ENCODE peak calls at places on chromosomes 16 and 17, in six cellular contexts. F, X, O, K, U and G are unnamed samples.

GRCh38 chr17:6098466-6099180 is 28.4 kb downstream of the WSCD1 start:
- DNase-seq in F (no peak), X (peak), O (no peak), K (no peak), U (no peak), G (no peak)

GRCh38 chr17:11618861-11619566 is 20.7 kb downstream of the DNAH9 start:
- DNase-seq in F (no peak), X (no peak), O (no peak), K (no peak), U (no peak), G (no peak)

GRCh38 chr16:74949309-74949708 is 35.6 kb downstream of the WDR59 start:
- DNase-seq in F (no peak), X (no peak), O (no peak), K (no peak), U (no peak), G (no peak)

GRCh38 chr16:4288148-4288921 is 15.5 kb upstream of the TFAP4 start:
- DNase-seq in F (peak), X (peak), O (peak), K (no peak), U (no peak), G (peak)

GRCh38 chr17:66702106-66702936 is 132.6 kb upstream of the CACNG5 start:
- DNase-seq in F (no peak), X (no peak), O (no peak), K (no peak), U (peak), G (no peak)

GRCh38 chr17:48601528-48602430 is 3.0 kb downstream of the HOXB6 start:
- DNase-seq in F (peak), X (no peak), O (no peak), K (no peak), U (no peak), G (no peak)

GRCh38 chr17:69175812-69176517 is 34.3 kb upstream of the ABCA6 start:
- DNase-seq in F (peak), X (no peak), O (no peak), K (peak), U (no peak), G (peak)

GRCh38 chr16:75224683-75225082 is 5.9 kb downstream of the CTRB1 start:
- DNase-seq in F (no peak), X (peak), O (no peak), K (no peak), U (no peak), G (no peak)

GRCh38 chr17:47987240-47987835 is 16.4 kb downstream of the CDK5RAP3 start:
- DNase-seq in F (no peak), X (peak), O (no peak), K (no peak), U (no peak), G (no peak)

GRCh38 chr17:48497103-48497502 is 33.7 kb downstream of the HOXB1 start:
- DNase-seq in F (no peak), X (no peak), O (no peak), K (no peak), U (no peak), G (no peak)

GRCh38 chr16:68257906-68258800 is 6.2 kb upstream of the SLC7A6 start:
- DNase-seq in F (no peak), X (no peak), O (no peak), K (no peak), U (no peak), G (peak)

GRCh38 chr17:30031214-30031869 is 85.3 kb upstream of the NSRP1 start:
- DNase-seq in F (no peak), X (no peak), O (no peak), K (no peak), U (no peak), G (no peak)

GRCh38 chr16:1877804-1878203 is 5.8 kb upstream of the MEIOB start:
- DNase-seq in F (no peak), X (no peak), O (no peak), K (no peak), U (no peak), G (no peak)

GRCh38 chr16:57899771-57900661 is 70.9 kb downstream of the CNGB1 start:
- DNase-seq in F (peak), X (peak), O (peak), K (peak), U (peak), G (peak)

GRCh38 chr17:163514-164103 is 17.8 kb downstream of the DOC2B start:
- DNase-seq in F (no peak), X (peak), O (peak), K (no peak), U (no peak), G (no peak)

GRCh38 chr16:4981473-4981872 is 23.3 kb downstream of the SEC14L5 start:
- DNase-seq in F (no peak), X (no peak), O (no peak), K (no peak), U (no peak), G (no peak)

GRCh38 chr17:71899317-71899716 is 221.5 kb upstream of the SOX9 start:
- DNase-seq in F (no peak), X (no peak), O (no peak), K (no peak), U (no peak), G (no peak)

GRCh38 chr16:83574388-83574787 is 233.4 kb upstream of the HSBP1 start:
- DNase-seq in F (no peak), X (peak), O (no peak), K (peak), U (no peak), G (no peak)

GRCh38 chr16:35342012-35342411 is 1882.6 kb downstream of the TP53TG3F start:
- DNase-seq in F (no peak), X (no peak), O (no peak), K (no peak), U (no peak), G (no peak)

GRCh38 chr17:66717680-66718079 is 117.2 kb upstream of the CACNG5 start:
- DNase-seq in F (no peak), X (no peak), O (no peak), K (no peak), U (no peak), G (no peak)

GRCh38 chr17:17025621-17026020 is 16.6 kb upstream of the MPRIP start:
- DNase-seq in F (no peak), X (no peak), O (no peak), K (no peak), U (no peak), G (no peak)

DNA sequence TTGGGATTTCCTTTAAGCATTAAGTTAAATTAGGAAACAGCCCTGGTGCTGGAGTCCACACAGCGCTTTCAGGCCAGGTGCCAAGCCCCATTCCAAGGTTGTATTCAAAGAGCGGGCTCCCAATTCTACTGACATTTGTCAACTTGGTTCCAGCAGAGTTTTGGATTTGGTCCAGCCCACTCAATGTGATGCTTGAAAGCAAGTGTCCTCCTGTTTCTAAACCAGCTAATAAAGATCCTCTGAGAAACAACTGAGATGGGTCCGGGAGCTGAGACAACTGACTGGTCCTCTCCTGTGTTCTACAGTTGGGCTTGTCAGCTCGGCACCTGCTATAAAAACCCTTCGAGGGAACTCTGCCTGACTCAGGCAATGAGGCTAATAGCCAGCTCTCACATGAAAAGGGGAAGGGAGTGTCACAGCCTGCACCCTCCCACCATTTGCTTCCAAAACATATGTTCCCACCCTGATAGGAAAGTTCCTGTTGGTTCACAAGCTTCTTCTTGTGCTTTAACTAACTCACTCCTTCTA is 11.4 kb downstream of the ERN1 start:
- DNase-seq in F (no peak), X (no peak), O (peak), K (no peak), U (no peak), G (peak)
- TF ChIP-seq REST in F (no peak), X (no peak), O (no peak), K (no peak), U (no peak), G (no peak)

GRCh38 chr17:82487898-82488297 is 29.4 kb downstream of the NARF start:
- DNase-seq in F (no peak), X (no peak), O (no peak), K (no peak), U (no peak), G (no peak)
- TF ChIP-seq REST in F (no peak), X (no peak), O (no peak), K (no peak), U (no peak), G (no peak)

GRCh38 chr16:69181-69580 is 3.2 kb downstream of the RHBDF1 start:
- DNase-seq in F (no peak), X (no peak), O (no peak), K (no peak), U (no peak), G (no peak)

GRCh38 chr16:67884-68789 is 4.3 kb downstream of the RHBDF1 start:
- DNase-seq in F (no peak), X (no peak), O (no peak), K (no peak), U (no peak), G (no peak)

GRCh38 chr16:66309-67182 is 5.9 kb downstream of the RHBDF1 start:
- DNase-seq in F (no peak), X (no peak), O (no peak), K (no peak), U (no peak), G (no peak)

GRCh38 chr16:65745-66144 is 6.7 kb downstream of the RHBDF1 start:
- DNase-seq in F (peak), X (peak), O (peak), K (peak), U (peak), G (peak)

DNA sequence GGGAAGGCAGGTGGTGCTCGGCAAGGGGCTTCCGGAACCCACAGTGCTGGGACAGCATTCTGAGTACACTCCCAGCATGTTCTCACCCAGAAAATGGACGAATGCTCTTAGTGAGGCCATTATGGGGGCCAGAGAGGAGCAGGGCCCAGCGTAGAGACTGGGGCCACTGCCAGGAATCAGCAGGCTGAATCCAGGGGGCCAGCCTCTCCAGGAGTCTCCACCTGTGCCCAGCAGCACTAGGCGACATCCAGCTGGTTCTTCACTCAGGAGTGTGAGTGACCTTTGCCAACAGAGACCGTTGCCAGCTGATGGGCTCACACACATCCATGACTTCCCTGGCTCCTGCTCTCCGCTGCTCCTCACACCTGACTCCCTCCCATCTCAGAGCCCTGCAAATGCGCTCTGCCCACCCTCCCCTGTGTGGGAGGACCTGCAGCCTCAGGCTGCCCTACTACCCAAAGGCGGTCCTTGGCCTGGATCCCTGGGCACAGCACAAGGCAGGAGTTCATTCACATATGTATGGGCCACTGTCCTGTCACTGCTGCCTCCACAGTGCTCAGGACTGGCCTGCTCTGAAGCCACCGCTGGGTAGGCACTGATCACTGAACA is 5.1 kb downstream of the RHBDF1 start:
- DNase-seq in F (no peak), X (no peak), O (no peak), K (no peak), U (no peak), G (no peak)
- TF ChIP-seq REST in F (no peak), X (no peak), O (no peak), K (no peak), U (no peak), G (no peak)

GRCh38 chr17:1997587-1998425 is 27.3 kb downstream of the RTN4RL1 start:
- DNase-seq in F (peak), X (peak), O (no peak), K (no peak), U (no peak), G (no peak)

GRCh38 chr17:1996243-1997145 is 28.6 kb downstream of the RTN4RL1 start:
- DNase-seq in F (no peak), X (no peak), O (no peak), K (no peak), U (no peak), G (no peak)

GRCh38 chr17:1994707-1995106 is 30.4 kb downstream of the RTN4RL1 start:
- DNase-seq in F (no peak), X (no peak), O (no peak), K (no peak), U (no peak), G (no peak)

GRCh38 chr17:1997146-1997586 is 28.0 kb downstream of the RTN4RL1 start:
- DNase-seq in F (peak), X (no peak), O (no peak), K (no peak), U (no peak), G (no peak)

GRCh38 chr17:1995321-1996242 is 29.6 kb downstream of the RTN4RL1 start:
- DNase-seq in F (no peak), X (no peak), O (no peak), K (no peak), U (no peak), G (no peak)
- TF ChIP-seq REST in F (no peak), X (no peak), O (no peak), K (no peak), U (no peak), G (no peak)

DNA sequence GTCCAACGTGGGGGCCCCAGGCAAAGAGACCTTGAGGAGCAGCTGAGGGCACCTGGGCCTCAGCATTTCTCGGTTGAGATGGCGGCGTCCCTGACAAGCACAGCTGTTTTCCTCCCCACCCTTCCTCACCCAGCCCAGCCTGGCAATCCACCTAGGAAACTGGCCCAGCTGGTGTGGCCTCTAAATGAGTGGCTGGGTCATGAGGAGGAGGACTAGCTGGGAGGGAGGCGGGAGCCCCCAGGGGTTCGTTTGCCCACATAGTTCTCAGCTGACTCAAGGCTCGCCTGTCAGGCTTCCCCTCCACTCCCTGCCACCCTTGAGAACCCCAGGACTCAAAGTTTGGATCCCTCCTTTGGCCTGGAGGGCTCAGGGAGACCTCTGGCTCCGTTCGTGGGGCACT is 5.9 kb downstream of the RNF222 start:
- DNase-seq in F (no peak), X (no peak), O (no peak), K (no peak), U (no peak), G (no peak)
- TF ChIP-seq REST in F (no peak), X (no peak), O (no peak), K (no peak), U (no peak), G (no peak)

GRCh38 chr17:4858880-4859260 is 25.7 kb downstream of the MINK1 start:
- DNase-seq in F (no peak), X (peak), O (no peak), K (no peak), U (no peak), G (no peak)

GRCh38 chr17:4860651-4861050 is 27.5 kb downstream of the MINK1 start:
- DNase-seq in F (no peak), X (no peak), O (no peak), K (no peak), U (no peak), G (no peak)

GRCh38 chr17:4861052-4861451 is 27.9 kb downstream of the MINK1 start:
- DNase-seq in F (no peak), X (no peak), O (no peak), K (no peak), U (no peak), G (no peak)

GRCh38 chr17:4858068-4858879 is 25.1 kb downstream of the MINK1 start:
- DNase-seq in F (no peak), X (peak), O (no peak), K (no peak), U (no peak), G (no peak)

DNA sequence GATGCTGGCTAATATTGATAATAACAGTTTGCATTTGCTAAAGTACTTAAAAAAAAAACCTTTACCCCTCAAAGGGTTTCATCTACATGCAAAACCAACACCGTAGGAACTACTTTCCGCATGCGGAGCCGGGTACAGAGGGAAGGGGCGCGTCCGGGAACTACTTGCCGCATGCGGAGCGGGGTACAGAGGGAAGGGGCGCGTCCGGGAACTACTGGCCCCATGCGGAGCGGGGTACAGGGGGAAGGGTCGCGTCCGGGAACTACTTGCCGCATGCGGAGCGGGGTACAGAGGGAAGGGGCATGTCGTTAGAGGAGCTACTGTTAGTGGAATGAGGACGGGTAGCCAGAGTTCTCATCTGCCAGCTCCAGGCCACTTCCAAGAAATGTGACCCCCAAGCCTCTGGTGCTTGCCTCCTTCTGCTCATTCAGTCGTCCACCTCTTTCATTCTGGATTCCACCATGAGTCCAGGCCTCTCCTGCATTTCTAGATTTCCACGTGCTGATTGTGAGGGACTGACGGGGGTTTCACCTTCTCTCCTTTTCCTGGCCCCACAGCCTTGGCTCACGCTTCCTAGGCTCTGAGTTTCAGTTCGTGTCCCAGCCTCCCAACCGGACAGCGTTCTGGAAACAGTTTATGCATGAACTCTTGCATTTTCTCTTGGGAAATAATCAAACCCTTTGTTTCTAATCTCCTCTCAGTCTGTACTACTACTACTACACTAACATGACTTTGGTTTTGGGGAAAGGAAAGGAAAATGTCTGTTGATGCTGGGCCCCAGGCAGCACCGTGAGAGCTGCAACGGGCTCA is 26.9 kb downstream of the MINK1 start:
- DNase-seq in F (no peak), X (peak), O (no peak), K (no peak), U (no peak), G (no peak)
- TF ChIP-seq REST in F (no peak), X (no peak), O (no peak), K (no peak), U (no peak), G (no peak)

DNA sequence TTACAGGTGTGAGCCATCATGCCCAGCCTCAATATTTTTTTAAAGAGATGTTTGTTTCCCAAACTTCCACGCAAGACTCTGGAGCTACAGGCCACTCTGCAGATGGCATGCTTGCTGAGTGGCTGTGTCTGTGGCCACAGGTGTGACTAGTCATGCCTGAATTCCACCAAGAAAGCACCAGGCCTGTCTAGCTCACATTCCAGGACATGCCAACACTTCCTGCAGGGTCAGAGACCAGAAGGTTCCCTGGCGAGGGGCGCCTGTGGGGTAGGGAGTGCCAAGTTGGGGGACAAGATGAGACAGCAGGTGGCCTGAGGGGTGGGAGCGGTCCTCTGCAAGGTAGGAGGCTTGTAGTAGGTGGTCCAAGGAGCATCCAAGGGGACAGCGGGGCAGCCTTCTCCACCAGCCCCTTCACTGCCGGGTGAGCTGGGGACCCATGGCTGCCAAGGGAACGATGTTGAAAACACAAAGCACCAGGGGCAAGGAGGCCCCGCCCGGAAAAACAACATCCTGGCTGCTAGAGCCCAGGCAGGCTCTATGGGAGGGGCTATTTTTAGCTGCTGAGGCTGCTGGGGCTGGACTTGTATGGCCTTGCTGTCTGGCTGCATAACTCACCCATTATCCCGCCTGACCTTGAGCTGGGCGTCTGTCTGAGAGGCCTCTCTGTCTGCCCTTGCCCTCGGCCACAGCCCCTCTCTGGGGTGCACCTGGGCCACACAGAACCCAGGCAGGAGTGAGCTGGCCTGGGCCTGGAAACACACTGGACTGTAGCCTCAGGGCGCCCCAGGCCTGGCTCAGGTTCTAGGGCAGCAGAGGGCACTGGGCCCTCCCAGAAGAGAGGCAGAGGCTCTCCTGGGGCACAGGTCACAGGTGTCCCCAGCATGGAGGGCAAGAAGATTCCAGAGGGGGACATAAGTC is 5.7 kb downstream of the TRIM47 start:
- DNase-seq in F (peak), X (peak), O (peak), K (no peak), U (no peak), G (no peak)
- TF ChIP-seq REST in F (no peak), X (no peak), O (no peak), K (no peak), U (no peak), G (no peak)

GRCh38 chr17:7217113-7217987 is 2.3 kb downstream of the DLG4 start:
- DNase-seq in F (peak), X (peak), O (peak), K (no peak), U (no peak), G (no peak)
- TF ChIP-seq REST in F (no peak), X (no peak), O (no peak), K (no peak), U (no peak), G (no peak)

GRCh38 chr17:35406568-35406967 is 25.7 kb downstream of the SLFN12 start:
- DNase-seq in F (no peak), X (no peak), O (no peak), K (no peak), U (no peak), G (no peak)

GRCh38 chr17:35404360-35404759 is 27.9 kb downstream of the SLFN12 start:
- DNase-seq in F (no peak), X (no peak), O (no peak), K (no peak), U (no peak), G (no peak)

GRCh38 chr17:35407531-35407930 is 24.8 kb downstream of the SLFN12 start:
- DNase-seq in F (no peak), X (peak), O (no peak), K (no peak), U (no peak), G (no peak)
- TF ChIP-seq REST in F (no peak), X (no peak), O (no peak), K (no peak), U (no peak), G (no peak)